ENCODE peak calls at places on chromosomes 1 and 21, in six cellular contexts. X, D, I, A, V and Q are unnamed samples.

GRCh38 chr1:58699011-58699762 is 675 bp downstream of the MYSM1 start:
- ATAC-seq in X (peak; percentile 36), D (peak; percentile 48), I (peak; percentile 22), A (peak; percentile 36), V (peak; percentile 9), Q (no peak)

GRCh38 chr1:31605908-31606427 is 11.5 kb upstream of the HCRTR1 start:
- ATAC-seq in X (peak; percentile 98), D (no peak), I (no peak), A (no peak), V (no peak), Q (no peak)

GRCh38 chr1:210684466-210685294 is 356.0 kb downstream of the HHAT start:
- ATAC-seq in X (peak; percentile 96), D (no peak), I (no peak), A (no peak), V (no peak), Q (no peak)

GRCh38 chr21:16072692-16073091 is 342.9 kb downstream of the USP25 start:
- ATAC-seq in X (no peak), D (no peak), I (no peak), A (no peak), V (no peak), Q (no peak)

GRCh38 chr1:47935163-47935562 is 62.0 kb downstream of the TRABD2B start:
- ATAC-seq in X (no peak), D (no peak), I (no peak), A (no peak), V (no peak), Q (peak; percentile 79)

GRCh38 chr1:234909307-234909706 is 219.3 kb downstream of the TOMM20 start:
- ATAC-seq in X (no peak), D (no peak), I (no peak), A (no peak), V (no peak), Q (no peak)

GRCh38 chr1:85198864-85199263 is 2.0 kb downstream of the SYDE2 start:
- ATAC-seq in X (no peak), D (no peak), I (no peak), A (no peak), V (no peak), Q (no peak)

GRCh38 chr1:9075023-9075422 is 5.6 kb upstream of the SLC2A5 start:
- ATAC-seq in X (peak; percentile 54), D (no peak), I (no peak), A (peak; percentile 64), V (no peak), Q (no peak)

GRCh38 chr1:29416825-29417557 is 180.7 kb downstream of the PTPRU start:
- ATAC-seq in X (no peak), D (no peak), I (no peak), A (no peak), V (peak; percentile 62), Q (peak; percentile 78)

GRCh38 chr1:184167352-184167751 is 115.8 kb downstream of the TSEN15 start:
- ATAC-seq in X (no peak), D (no peak), I (no peak), A (no peak), V (no peak), Q (no peak)

GRCh38 chr1:53508991-53509663 is 49.9 kb downstream of the DMRTB1 start:
- ATAC-seq in X (peak; percentile 70), D (peak; percentile 59), I (no peak), A (peak; percentile 63), V (peak; percentile 3), Q (no peak)

GRCh38 chr21:46650476-46651098 is 15.1 kb downstream of the PRMT2 start:
- ATAC-seq in X (no peak), D (no peak), I (no peak), A (no peak), V (no peak), Q (no peak)

GRCh38 chr1:2788506-2789163 is 12.9 kb downstream of the TTC34 start:
- ATAC-seq in X (no peak), D (no peak), I (no peak), A (no peak), V (no peak), Q (no peak)

GRCh38 chr1:84078824-84079167 is 65.3 kb upstream of the PRKACB start:
- ATAC-seq in X (no peak), D (no peak), I (no peak), A (no peak), V (no peak), Q (peak; percentile 1)

GRCh38 chr1:84078108-84078823 is 65.8 kb upstream of the PRKACB start:
- ATAC-seq in X (peak; percentile 60), D (peak; percentile 64), I (peak; percentile 69), A (peak; percentile 72), V (peak; percentile 68), Q (peak; percentile 54)

GRCh38 chr1:84086616-84087015 is 57.5 kb upstream of the PRKACB start:
- ATAC-seq in X (no peak), D (no peak), I (no peak), A (no peak), V (no peak), Q (no peak)

GRCh38 chr1:84086189-84086588 is 57.9 kb upstream of the PRKACB start:
- ATAC-seq in X (no peak), D (peak; percentile 89), I (no peak), A (no peak), V (peak; percentile 43), Q (no peak)

DNA sequence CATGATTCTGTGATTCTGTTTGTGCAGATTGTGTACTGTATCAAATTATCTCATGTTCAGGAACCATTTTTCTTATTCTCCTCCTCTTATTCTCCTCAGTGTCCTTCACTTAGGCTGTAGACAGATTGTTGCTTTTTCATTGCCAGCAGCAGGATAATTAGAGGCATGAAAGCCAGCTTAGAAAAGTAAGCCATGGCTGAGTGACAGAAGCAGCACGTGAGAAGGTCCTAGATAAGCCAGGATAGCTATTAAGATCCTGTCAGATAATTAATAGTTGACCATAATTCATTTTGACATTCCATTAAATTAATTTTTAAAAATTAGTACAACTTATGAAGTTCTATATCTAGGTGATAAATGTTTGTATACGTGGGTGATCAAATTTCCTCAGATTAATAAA is 60.8 kb upstream of the PRKACB start:
- ATAC-seq in X (no peak), D (no peak), I (no peak), A (no peak), V (no peak), Q (no peak)
- TF ChIP-seq EP300 in X (no peak), D (no peak), I (no peak), A (no peak), V (no peak), Q (no peak)

DNA sequence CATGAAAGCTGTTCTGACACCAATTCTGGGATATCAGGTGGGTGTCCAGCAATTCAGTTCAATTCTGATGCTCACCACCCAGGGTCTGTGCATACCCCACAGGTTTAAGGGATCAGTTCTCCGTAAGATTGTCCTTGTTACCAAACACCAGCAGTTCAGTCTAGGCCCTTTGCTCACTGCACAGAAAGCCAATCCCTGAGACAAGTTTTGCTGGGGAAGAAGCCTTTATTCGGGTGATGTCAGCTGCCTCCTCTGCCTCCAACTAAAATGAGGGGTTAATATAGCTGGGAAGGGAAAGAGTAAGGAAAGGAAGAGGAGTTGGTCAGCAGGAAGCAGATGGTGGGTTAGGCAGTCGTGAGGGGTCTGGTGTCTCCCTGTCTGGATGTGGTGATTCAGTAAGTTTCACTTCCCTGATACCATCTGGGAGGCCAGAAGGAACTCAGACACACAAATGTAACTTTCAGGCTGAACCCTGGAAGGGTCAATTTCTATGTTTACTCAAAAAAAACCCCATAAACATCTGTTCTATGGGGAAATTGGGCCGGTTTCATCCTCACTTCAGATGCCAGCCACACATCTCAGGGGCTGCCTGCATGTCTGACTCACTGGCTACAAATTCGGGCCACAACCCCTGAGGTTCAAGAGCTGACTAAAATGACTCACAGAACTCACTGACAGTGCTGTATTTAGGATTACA is 83.3 kb upstream of the PGBD5 start:
- ATAC-seq in X (no peak), D (no peak), I (no peak), A (no peak), V (peak; percentile 63), Q (peak; percentile 47)
- H3K9me3 ChIP-seq in X (no peaks in the 10 kb centered on the region), D (no peaks in the 10 kb centered on the region), I (no peaks in the 10 kb centered on the region), A (peaks cover 10% of the 10 kb centered on the region), V (no peaks in the 10 kb centered on the region), Q (no peaks in the 10 kb centered on the region)

GRCh38 chr1:166164995-166165660 is 1.7 kb downstream of the FAM78B start:
- ATAC-seq in X (peak; percentile 29), D (peak; percentile 69), I (peak; percentile 71), A (peak; percentile 83), V (no peak), Q (peak; percentile 32)
- TF ChIP-seq CTCF in X (peak; percentile 25), D (peak; percentile 49), I (peak; percentile 52), A (peak; percentile 39), V (peak; percentile 27), Q (peak; percentile 36)

GRCh38 chr1:152049291-152050073 is 12.7 kb upstream of the S100A11 start:
- ATAC-seq in X (no peak), D (no peak), I (no peak), A (no peak), V (no peak), Q (no peak)
- TF ChIP-seq EP300 in X (no peak), D (no peak), I (no peak), A (peak; percentile 19), V (peak; percentile 51), Q (no peak)

DNA sequence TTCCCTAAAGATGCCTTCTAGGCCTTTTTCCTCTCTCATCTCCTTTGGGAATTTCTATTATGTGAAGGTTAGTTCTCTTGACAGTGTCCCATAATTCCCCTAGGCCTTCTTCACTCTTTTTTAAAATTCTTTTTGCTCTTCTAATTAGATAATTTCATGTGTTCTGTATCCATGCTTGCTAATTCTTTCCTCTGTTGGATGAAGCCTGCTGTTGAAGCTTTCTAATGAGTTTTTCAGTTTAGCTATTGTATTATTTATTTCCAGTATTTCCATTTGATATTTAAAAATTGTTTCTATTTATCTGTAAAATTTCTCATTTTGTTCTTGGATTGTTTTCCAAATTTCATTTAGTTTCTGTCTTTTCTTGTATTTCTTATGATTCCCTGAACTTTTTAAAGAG is 28.5 kb upstream of the FAM163A start:
- ATAC-seq in X (no peak), D (no peak), I (no peak), A (no peak), V (no peak), Q (no peak)
- H3K9me3 ChIP-seq in X (peaks cover 2% of the 10 kb centered on the region), D (no peaks in the 10 kb centered on the region), I (peaks cover 38% of the 10 kb centered on the region), A (peaks cover 39% of the 10 kb centered on the region), V (peaks cover 34% of the 10 kb centered on the region), Q (peaks cover 63% of the 10 kb centered on the region)

DNA sequence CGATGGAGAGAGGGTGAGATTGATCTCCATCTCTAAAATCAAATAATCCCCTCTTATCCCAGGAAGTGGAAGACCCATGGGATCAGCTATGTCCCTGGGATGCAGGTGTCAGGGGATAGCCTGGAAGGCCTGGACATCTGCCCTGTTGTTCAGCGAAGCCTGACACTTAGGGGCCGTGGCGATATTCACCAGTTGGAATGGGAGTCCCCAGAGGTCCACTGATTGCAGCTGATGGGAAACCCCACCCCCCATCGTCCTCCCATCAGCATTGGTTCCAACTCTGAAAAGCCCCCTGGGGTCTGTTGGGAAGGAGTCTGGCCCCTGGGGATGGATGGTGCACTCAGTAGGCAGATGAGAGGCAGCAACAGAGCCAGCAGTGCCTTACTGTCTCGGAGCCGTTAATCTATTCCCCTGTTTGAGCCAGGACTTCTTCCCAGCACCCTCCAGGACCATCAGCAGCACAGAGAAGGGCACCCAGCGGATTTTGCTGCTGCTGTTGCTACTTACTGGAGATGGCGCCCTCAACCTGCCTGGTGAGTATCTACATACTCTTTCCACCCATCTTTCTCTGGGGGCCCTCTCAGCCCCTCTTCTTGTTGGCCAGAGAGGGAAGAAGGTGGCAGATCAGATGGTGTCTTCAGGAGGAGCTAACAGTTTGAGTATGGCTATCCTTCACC is 13.4 kb downstream of the CATSPER4 start:
- ATAC-seq in X (no peak), D (no peak), I (peak; percentile 43), A (no peak), V (no peak), Q (no peak)
- TF ChIP-seq CTCF in X (no peak), D (peak; percentile 58), I (peak; percentile 17), A (no peak), V (no peak), Q (no peak)